ENCODE peak calls at places on chromosomes 5 and 9, in six cellular contexts. Q, P, V, J, X and K are unnamed samples.

GRCh38 chr5:126139773-126140172 is 283.4 kb upstream of the GRAMD2B start:
- DNase-seq in Q (no peak), P (no peak), V (no peak), J (no peak), X (no peak), K (no peak)

GRCh38 chr5:102762095-102762534 is 7.0 kb downstream of the PAM start:
- DNase-seq in Q (no peak), P (no peak), V (no peak), J (no peak), X (no peak), K (no peak)

GRCh38 chr5:143376911-143377838 is 26.3 kb downstream of the NR3C1 start:
- DNase-seq in Q (no peak), P (peak; percentile 63), V (peak; percentile 7), J (peak; percentile 38), X (no peak), K (no peak)

GRCh38 chr9:22010881-22011625 is 1.9 kb upstream of the CDKN2B start:
- DNase-seq in Q (no peak), P (peak; percentile 89), V (no peak), J (no peak), X (peak; percentile 86), K (no peak)

GRCh38 chr9:36818965-36819870 is 214.8 kb downstream of the PAX5 start:
- DNase-seq in Q (no peak), P (peak; percentile 70), V (no peak), J (no peak), X (peak; percentile 82), K (no peak)

GRCh38 chr9:3514786-3515185 is 11.0 kb downstream of the RFX3 start:
- DNase-seq in Q (no peak), P (no peak), V (no peak), J (no peak), X (no peak), K (no peak)

GRCh38 chr9:112033237-112034215 is 136.9 kb downstream of the UGCG start:
- DNase-seq in Q (no peak), P (peak; percentile 32), V (no peak), J (no peak), X (no peak), K (no peak)

GRCh38 chr9:76135902-76136301 is 245.4 kb downstream of the PCSK5 start:
- DNase-seq in Q (no peak), P (no peak), V (no peak), J (no peak), X (no peak), K (no peak)

GRCh38 chr9:118418887-118419620 is 714.9 kb downstream of the TLR4 start:
- DNase-seq in Q (no peak), P (no peak), V (no peak), J (no peak), X (no peak), K (no peak)

GRCh38 chr5:56819027-56819881 is 3.9 kb downstream of the MAP3K1 start:
- DNase-seq in Q (no peak), P (no peak), V (no peak), J (no peak), X (no peak), K (no peak)

GRCh38 chr9:87592554-87593394 is 95.1 kb downstream of the DAPK1 start:
- DNase-seq in Q (peak; percentile 83), P (no peak), V (no peak), J (peak; percentile 45), X (peak; percentile 74), K (no peak)

GRCh38 chr5:134851307-134851923 is 5.6 kb downstream of the C5orf24 start:
- DNase-seq in Q (no peak), P (no peak), V (no peak), J (no peak), X (no peak), K (no peak)

GRCh38 chr5:87002485-87002884 is 265.2 kb upstream of the RASA1 start:
- DNase-seq in Q (no peak), P (no peak), V (no peak), J (no peak), X (no peak), K (no peak)

GRCh38 chr9:20417695-20418094 is 204.6 kb downstream of the MLLT3 start:
- DNase-seq in Q (no peak), P (no peak), V (no peak), J (no peak), X (no peak), K (no peak)

GRCh38 chr5:141040763-141041426 is 10.3 kb upstream of the PCDHB1 start:
- DNase-seq in Q (peak; percentile 85), P (peak; percentile 100), V (peak; percentile 93), J (peak; percentile 76), X (peak; percentile 99), K (peak; percentile 97)

GRCh38 chr5:22560115-22560514 is 293.0 kb downstream of the CDH12 start:
- DNase-seq in Q (no peak), P (no peak), V (no peak), J (no peak), X (peak; percentile 15), K (no peak)

GRCh38 chr5:78691073-78691960 is 42.7 kb upstream of the LHFPL2 start:
- DNase-seq in Q (no peak), P (peak; percentile 68), V (no peak), J (no peak), X (no peak), K (no peak)

GRCh38 chr5:78693339-78693738 is 44.8 kb upstream of the LHFPL2 start:
- DNase-seq in Q (no peak), P (no peak), V (no peak), J (no peak), X (no peak), K (no peak)

GRCh38 chr5:78689893-78690592 is 41.5 kb upstream of the LHFPL2 start:
- DNase-seq in Q (no peak), P (peak; percentile 61), V (no peak), J (no peak), X (no peak), K (no peak)

DNA sequence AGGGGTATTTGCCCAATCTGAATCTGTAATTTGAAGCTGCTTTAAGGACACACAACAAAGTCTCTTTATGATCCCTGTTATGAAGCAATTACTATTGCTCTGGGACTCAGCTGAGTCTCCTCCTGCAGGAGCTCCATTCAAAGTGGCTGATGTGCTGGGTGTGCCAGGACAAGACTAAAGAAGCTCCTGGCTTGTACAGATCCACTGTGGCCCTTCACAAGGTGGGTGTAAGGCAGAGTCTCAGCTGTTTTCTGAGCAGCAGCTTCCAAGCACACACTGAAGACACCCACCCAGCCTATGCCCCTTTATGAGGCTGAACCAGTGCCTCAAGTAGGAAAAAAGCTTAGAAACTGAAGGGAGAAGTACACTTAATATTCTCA is 42.0 kb upstream of the LHFPL2 start:
- DNase-seq in Q (no peak), P (peak; percentile 47), V (no peak), J (no peak), X (no peak), K (no peak)
- H3K4me3 ChIP-seq in Q (no peak overlapping the region), P (peak overlapping the region; percentile 44), V (no peak overlapping the region), J (no peak overlapping the region), X (no peak overlapping the region), K (no peak overlapping the region)

GRCh38 chr9:107751522-107752235 is 262.1 kb upstream of the KLF4 start:
- DNase-seq in Q (no peak), P (no peak), V (peak; percentile 66), J (peak; percentile 77), X (no peak), K (no peak)
- H3K27ac ChIP-seq in Q (peak overlapping the region; percentile 72), P (no peak overlapping the region), V (peak overlapping the region; percentile 88), J (peak overlapping the region; percentile 89), X (no peak overlapping the region), K (peak overlapping the region; percentile 94)

GRCh38 chr5:43157068-43157467 is 35.0 kb upstream of the NIM1K start:
- DNase-seq in Q (no peak), P (no peak), V (no peak), J (no peak), X (no peak), K (no peak)

GRCh38 chr5:43156388-43156787 is 35.6 kb upstream of the NIM1K start:
- DNase-seq in Q (no peak), P (no peak), V (no peak), J (no peak), X (no peak), K (no peak)

GRCh38 chr5:43154424-43154823 is 33.7 kb downstream of the ZNF131 start:
- DNase-seq in Q (no peak), P (no peak), V (no peak), J (peak; percentile 18), X (no peak), K (no peak)

GRCh38 chr5:43152946-43153345 is 32.2 kb downstream of the ZNF131 start:
- DNase-seq in Q (no peak), P (no peak), V (no peak), J (no peak), X (no peak), K (no peak)

DNA sequence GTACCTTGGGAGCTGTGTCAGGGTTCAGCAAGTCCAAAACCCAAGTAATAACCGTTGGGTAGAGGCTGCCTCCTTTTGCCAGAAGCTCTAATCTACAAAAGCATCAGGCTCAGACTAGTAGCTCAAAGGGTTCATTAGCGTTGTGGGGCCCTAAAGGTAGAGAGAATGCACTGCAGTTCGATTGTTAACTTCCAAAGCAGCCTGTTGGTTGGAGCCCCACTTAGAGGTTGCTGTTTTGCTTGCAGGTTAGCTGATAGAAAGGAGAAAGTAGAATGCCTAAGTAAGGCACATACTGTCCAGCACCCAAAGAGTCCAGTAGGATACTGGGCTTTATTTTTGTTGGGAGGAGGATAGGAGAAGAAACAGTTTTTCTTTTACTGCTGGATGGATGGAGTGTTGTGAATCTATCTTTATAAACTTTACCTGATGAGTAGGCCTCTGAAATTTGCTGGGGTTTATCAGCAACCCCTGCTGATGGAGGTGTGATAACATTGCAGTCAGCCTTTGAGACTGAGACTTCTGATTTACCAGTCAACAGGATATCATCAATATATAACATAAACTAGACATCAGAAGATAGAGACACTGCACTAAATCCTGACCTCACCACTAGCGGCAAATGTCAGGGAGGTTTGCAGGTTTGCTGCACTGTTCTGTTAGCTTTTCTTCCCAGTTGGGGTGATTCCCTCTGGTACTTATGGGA is 34.8 kb downstream of the ZNF131 start:
- DNase-seq in Q (no peak), P (peak; percentile 67), V (no peak), J (no peak), X (peak; percentile 3), K (no peak)
- TF ChIP-seq CTCF in Q (no peak), P (peak; percentile 55), V (no peak), J (no peak), X (no peak), K (no peak)

DNA sequence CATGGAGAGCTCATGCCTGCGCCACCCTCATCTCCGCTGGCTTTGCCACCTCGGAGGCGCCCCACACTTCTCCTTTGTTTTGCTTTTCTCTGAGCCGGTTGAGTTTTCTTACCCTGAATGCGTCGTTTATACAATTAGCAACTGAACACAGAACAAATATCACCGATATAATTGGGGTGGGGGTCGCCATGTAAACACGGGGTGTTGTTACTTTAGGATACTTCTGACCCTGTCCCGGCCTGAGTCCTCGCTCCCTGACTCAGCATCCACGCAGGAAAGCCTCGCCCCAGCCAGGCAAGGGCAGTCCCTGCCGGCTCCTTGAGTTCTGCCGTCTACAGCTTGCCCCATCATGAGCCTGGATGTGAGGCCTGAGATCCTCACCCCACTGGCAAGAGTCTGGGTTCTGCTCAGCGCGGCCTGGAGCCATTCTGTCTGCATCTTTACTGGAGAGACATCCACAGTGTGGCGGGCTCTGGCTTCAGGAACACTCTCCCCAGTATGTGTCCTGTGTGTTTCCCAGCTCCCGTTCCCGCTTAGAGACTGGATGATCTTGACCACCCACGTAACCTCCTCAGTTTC is 5.5 kb downstream of the NKX2-5 start:
- DNase-seq in Q (no peak), P (peak; percentile 58), V (no peak), J (no peak), X (peak; percentile 41), K (no peak)
- H3K4me3 ChIP-seq in Q (no peak overlapping the region), P (no peak overlapping the region), V (no peak overlapping the region), J (peak overlapping the region; percentile 41), X (peak overlapping the region; percentile 96), K (peak overlapping the region; percentile 10)